ENCODE peak calls at places on chromosomes 4 and X, in nine cellular contexts. U is tibial nerve; D is Panc1; B is HT-29; Y is activated CD8-positive, alpha-beta memory T cell treated with anti-CD3 and anti-CD28 coated beads for 48 hours; R is T-cell; H is AG09309; E is endodermal cell; C is iris pigment epithelial cell. O is an unnamed sample.

GRCh38 chr4:7581477-7581876 is 146.7 kb upstream of the PSAPL1 start:
- DNase-seq in U (no peak), D (no peak), B (no peak), Y (no peak), R (no peak), H (no peak), E (peak; percentile 93), C (peak; percentile 9), O (no peak)

GRCh38 chrX:101117701-101118100 is 19.7 kb downstream of the CENPI start:
- DNase-seq in U (no peak), D (no peak), B (no peak), Y (no peak), R (no peak), H (no peak), E (no peak), C (peak; percentile 34), O (no peak)

GRCh38 chrX:123184199-123184857 is at the start of gene GRIA3:
- DNase-seq in U (no peak), D (no peak), B (no peak), Y (no peak), R (no peak), H (peak; percentile 29), E (peak; percentile 61), C (no peak), O (no peak)

GRCh38 chr4:166435449-166435848 is 562.4 kb downstream of the TLL1 start:
- DNase-seq in U (no peak), D (peak; percentile 1), B (no peak), Y (no peak), R (no peak), H (peak; percentile 48), E (no peak), C (peak; percentile 55), O (no peak)

GRCh38 chr4:149706942-149707341 is 108.7 kb downstream of the IQCM start:
- DNase-seq in U (no peak), D (no peak), B (no peak), Y (no peak), R (no peak), H (no peak), E (no peak), C (peak; percentile 50), O (no peak)

GRCh38 chrX:9529223-9529622 is 64.4 kb downstream of the TBL1X start:
- DNase-seq in U (no peak), D (no peak), B (no peak), Y (no peak), R (no peak), H (no peak), E (no peak), C (no peak), O (no peak)

GRCh38 chr4:6806924-6807676 is 24.6 kb downstream of the KIAA0232 start:
- DNase-seq in U (no peak), D (no peak), B (no peak), Y (no peak), R (no peak), H (no peak), E (no peak), C (peak; percentile 38), O (no peak)

GRCh38 chr4:61468091-61468720 is 268.1 kb downstream of the ADGRL3 start:
- DNase-seq in U (no peak), D (no peak), B (peak; percentile 79), Y (no peak), R (no peak), H (no peak), E (no peak), C (peak; percentile 84), O (no peak)

GRCh38 chrX:154484255-154485149 is 1.9 kb downstream of the UBL4A start:
- DNase-seq in U (no peak), D (no peak), B (peak; percentile 64), Y (no peak), R (no peak), H (no peak), E (no peak), C (no peak), O (no peak)

GRCh38 chr4:94253036-94253435 is 45.4 kb downstream of the SMARCAD1 start:
- DNase-seq in U (no peak), D (no peak), B (no peak), Y (no peak), R (no peak), H (no peak), E (no peak), C (peak; percentile 11), O (no peak)

GRCh38 chr4:168631241-168632151 is 134.6 kb downstream of the PALLD start:
- DNase-seq in U (peak; percentile 18), D (no peak), B (peak; percentile 35), Y (no peak), R (no peak), H (no peak), E (peak; percentile 90), C (peak; percentile 71), O (no peak)

GRCh38 chr4:41877020-41877796 is 58.0 kb upstream of the TMEM33 start:
- DNase-seq in U (no peak), D (no peak), B (no peak), Y (no peak), R (no peak), H (no peak), E (peak; percentile 47), C (no peak), O (no peak)

GRCh38 chrX:25198891-25199290 is 183.1 kb upstream of the ARX start:
- DNase-seq in U (no peak), D (no peak), B (no peak), Y (no peak), R (no peak), H (no peak), E (no peak), C (no peak), O (no peak)

GRCh38 chr4:51842167-51842553 is 793 bp upstream of the DCUN1D4 start:
- DNase-seq in U (no peak), D (no peak), B (no peak), Y (no peak), R (no peak), H (no peak), E (no peak), C (peak; percentile 40), O (no peak)

GRCh38 chr4:82780398-82781231 is 18.0 kb downstream of the SCD5 start:
- DNase-seq in U (peak; percentile 83), D (no peak), B (peak; percentile 12), Y (no peak), R (no peak), H (no peak), E (peak; percentile 75), C (peak; percentile 80), O (peak; percentile 88)

GRCh38 chr4:16226816-16227461 is 668 bp upstream of the TAPT1 start:
- DNase-seq in U (peak; percentile 25), D (no peak), B (peak; percentile 67), Y (peak; percentile 22), R (peak; percentile 10), H (no peak), E (peak; percentile 87), C (peak; percentile 30), O (no peak)

GRCh38 chr4:103478729-103479128 is 241.1 kb downstream of the TACR3 start:
- DNase-seq in U (no peak), D (no peak), B (no peak), Y (no peak), R (no peak), H (no peak), E (no peak), C (peak; percentile 22), O (no peak)

GRCh38 chr4:68592673-68593072 is 16.6 kb upstream of the UGT2B17 start:
- DNase-seq in U (no peak), D (no peak), B (no peak), Y (no peak), R (no peak), H (no peak), E (no peak), C (no peak), O (no peak)

GRCh38 chrX:81206471-81206870 is 4.6 kb downstream of the SH3BGRL start:
- DNase-seq in U (no peak), D (no peak), B (no peak), Y (no peak), R (no peak), H (no peak), E (no peak), C (no peak), O (no peak)

GRCh38 chrX:49934729-49935128 is 12.3 kb downstream of the CLCN5 start:
- DNase-seq in U (no peak), D (no peak), B (no peak), Y (no peak), R (no peak), H (no peak), E (no peak), C (no peak), O (no peak)

GRCh38 chr4:123802933-123803332 is 406.3 kb downstream of the SPRY1 start:
- DNase-seq in U (no peak), D (no peak), B (no peak), Y (no peak), R (no peak), H (no peak), E (no peak), C (no peak), O (no peak)

GRCh38 chrX:45046417-45046816 is 154.3 kb downstream of the DIPK2B start:
- DNase-seq in U (no peak), D (no peak), B (no peak), Y (no peak), R (no peak), H (no peak), E (no peak), C (no peak), O (no peak)

GRCh38 chr4:169014581-169014980 is 4.5 kb upstream of the CBR4 start:
- DNase-seq in U (no peak), D (no peak), B (no peak), Y (no peak), R (no peak), H (no peak), E (no peak), C (no peak), O (no peak)

GRCh38 chrX:46959101-46959500 is 46.9 kb downstream of the JADE3 start:
- DNase-seq in U (no peak), D (no peak), B (no peak), Y (no peak), R (no peak), H (no peak), E (no peak), C (peak; percentile 39), O (no peak)

GRCh38 chrX:129679856-129680255 is 25.1 kb upstream of the APLN start:
- DNase-seq in U (no peak), D (no peak), B (peak; percentile 29), Y (no peak), R (no peak), H (no peak), E (no peak), C (no peak), O (no peak)

GRCh38 chr4:16230308-16230707 is 4.0 kb upstream of the TAPT1 start:
- DNase-seq in U (no peak), D (no peak), B (no peak), Y (no peak), R (no peak), H (no peak), E (no peak), C (no peak), O (no peak)

GRCh38 chr4:52552778-52553177 is 106.3 kb downstream of the USP46 start:
- DNase-seq in U (no peak), D (no peak), B (peak; percentile 82), Y (no peak), R (no peak), H (no peak), E (no peak), C (no peak), O (no peak)

GRCh38 chrX:103517246-103517645 is 2.0 kb downstream of the RAB40A start:
- DNase-seq in U (no peak), D (no peak), B (no peak), Y (no peak), R (no peak), H (no peak), E (no peak), C (peak; percentile 81), O (peak; percentile 36)

GRCh38 chr4:140448830-140449229 is 21.4 kb upstream of the CLGN start:
- DNase-seq in U (no peak), D (no peak), B (no peak), Y (no peak), R (no peak), H (no peak), E (no peak), C (peak; percentile 6), O (no peak)

GRCh38 chr4:185217390-185217985 is 8.1 kb downstream of the SNX25 start:
- DNase-seq in U (no peak), D (no peak), B (no peak), Y (no peak), R (no peak), H (no peak), E (no peak), C (no peak), O (no peak)